ENCODE peak calls at places on chromosomes 7 and 10, in four cellular contexts. A, I, T and S are unnamed samples.

GRCh38 chr10:110789604-110790428 is 81.9 kb upstream of the PDCD4 start:
- DNase-seq in A (no peak), I (no peak), T (no peak), S (no peak)

GRCh38 chr10:114795039-114795438 is 26.5 kb upstream of the FHIP2A start:
- DNase-seq in A (no peak), I (no peak), T (no peak), S (no peak)

GRCh38 chr7:82677493-82677892 is 233.9 kb upstream of the CACNA2D1 start:
- DNase-seq in A (peak; percentile 25), I (no peak), T (no peak), S (peak; percentile 1)

GRCh38 chr7:99314504-99314903 is 11.2 kb upstream of the ARPC1A start:
- DNase-seq in A (no peak), I (no peak), T (peak; percentile 86), S (no peak)

GRCh38 chr10:18140957-18141888 is 999 bp downstream of the CACNB2 start:
- DNase-seq in A (no peak), I (no peak), T (peak; percentile 25), S (no peak)

GRCh38 chr10:77824893-77825292 is 101.7 kb downstream of the DLG5 start:
- DNase-seq in A (no peak), I (no peak), T (no peak), S (no peak)

GRCh38 chr10:114767589-114768393 is 53.8 kb upstream of the FHIP2A start:
- DNase-seq in A (no peak), I (no peak), T (peak; percentile 16), S (no peak)

GRCh38 chr10:97412891-97413304 is 11.8 kb upstream of the RRP12 start:
- DNase-seq in A (no peak), I (no peak), T (peak; percentile 99), S (no peak)

GRCh38 chr10:80408198-80409085 is at the start of gene PRXL2A:
- DNase-seq in A (peak; percentile 27), I (peak; percentile 14), T (peak; percentile 52), S (peak; percentile 30)

GRCh38 chr7:101882595-101883564 is 65.5 kb downstream of the CUX1 start:
- DNase-seq in A (peak; percentile 100), I (peak; percentile 100), T (peak; percentile 100), S (peak; percentile 18)